ENCODE peak calls at places on chromosomes 4 and X, in six cellular contexts. G is MM.1S, E is HCT116, R is GM23248, X is PC-3, Y is SK-N-SH. J is an unnamed sample.

GRCh38 chrX:50953832-50954231 is 43.3 kb downstream of the BMP15 start:
- DNase-seq in X (no peak), G (no peak), E (no peak), Y (no peak), R (no peak), J (no peak)

GRCh38 chr4:136650541-136651277 is 881.6 kb downstream of the PCDH18 start:
- DNase-seq in G (no peak), R (no peak), Y (no peak), E (peak), X (peak), J (no peak)

GRCh38 chr4:87807402-87807801 is 8.0 kb downstream of the IBSP start:
- DNase-seq in Y (no peak), E (no peak), G (no peak), X (peak), R (peak), J (no peak)

GRCh38 chr4:30718889-30719252 is 1.3 kb upstream of the PCDH7 start:
- DNase-seq in G (no peak), Y (peak), E (no peak), R (peak), X (peak), J (peak)

GRCh38 chr4:139555705-139556070 is 331 bp downstream of the SETD7 start:
- DNase-seq in X (no peak), Y (peak), G (no peak), R (peak), E (no peak), J (no peak)

GRCh38 chr4:71300964-71301363 is 37.9 kb upstream of the SLC4A4 start:
- DNase-seq in X (no peak), G (no peak), E (no peak), R (no peak), Y (no peak), J (no peak)

GRCh38 chr4:20895208-20895607 is 194.9 kb downstream of the PACRGL start:
- DNase-seq in R (no peak), G (no peak), Y (no peak), E (no peak), X (no peak), J (no peak)

GRCh38 chr4:147780137-147780777 is 48.4 kb downstream of the ARHGAP10 start:
- DNase-seq in E (no peak), X (no peak), Y (no peak), R (no peak), G (peak), J (no peak)

GRCh38 chr4:143486314-143486713 is 27.2 kb upstream of the SMARCA5 start:
- DNase-seq in R (no peak), X (peak), Y (no peak), G (no peak), E (no peak), J (no peak)

GRCh38 chrX:150268839-150269238 is 94.3 kb upstream of the MAMLD1 start:
- DNase-seq in X (no peak), R (no peak), G (no peak), Y (no peak), E (no peak), J (no peak)

GRCh38 chr4:183636923-183637322 is 22.1 kb downstream of the RWDD4 start:
- DNase-seq in R (peak), Y (no peak), G (no peak), X (peak), E (no peak), J (no peak)

GRCh38 chrX:119605398-119605738 is 856 bp downstream of the NKRF start:
- DNase-seq in R (peak), Y (peak), G (no peak), X (no peak), E (no peak), J (no peak)

GRCh38 chr4:185265942-185266341 is 56.5 kb downstream of the SNX25 start:
- DNase-seq in G (peak), X (peak), E (no peak), Y (no peak), R (peak), J (no peak)

GRCh38 chrX:34521563-34521962 is 135.5 kb downstream of the TMEM47 start:
- DNase-seq in X (peak), R (peak), E (no peak), Y (no peak), G (no peak), J (peak)

GRCh38 chrX:103063191-103063845 is 653 bp downstream of the BEX1 start:
- DNase-seq in X (peak), E (no peak), G (peak), Y (peak), R (peak), J (peak)

GRCh38 chr4:17895481-17895880 is 84.7 kb downstream of the NCAPG start:
- DNase-seq in R (no peak), Y (no peak), G (no peak), E (no peak), X (no peak), J (no peak)

GRCh38 chr4:73335717-73336116 is 68.4 kb upstream of the ALB start:
- DNase-seq in X (no peak), E (no peak), G (no peak), Y (no peak), R (no peak), J (no peak)

GRCh38 chr4:140135529-140136021 is 18.4 kb downstream of the MAML3 start:
- DNase-seq in Y (peak), R (peak), E (no peak), X (peak), G (no peak), J (no peak)

GRCh38 chr4:78622253-78622979 is 70.8 kb downstream of the ANXA3 start:
- DNase-seq in R (peak), Y (no peak), G (no peak), E (no peak), X (peak), J (no peak)

GRCh38 chr4:109631709-109632108 is 71.5 kb downstream of the CASP6 start:
- DNase-seq in G (no peak), E (no peak), Y (no peak), X (peak), R (peak), J (peak)

GRCh38 chrX:111102636-111103035 is 6.6 kb downstream of the PAK3 start:
- DNase-seq in Y (no peak), R (no peak), E (no peak), X (no peak), G (no peak), J (no peak)

GRCh38 chr4:39686997-39687396 is 10.9 kb upstream of the UBE2K start:
- DNase-seq in Y (no peak), X (no peak), R (no peak), E (no peak), G (peak), J (no peak)

GRCh38 chr4:108794136-108794535 is 31.3 kb upstream of the ETNPPL start:
- DNase-seq in E (no peak), Y (no peak), X (no peak), R (peak), G (no peak), J (no peak)

GRCh38 chr4:163161536-163162205 is 5.0 kb downstream of the NAF1 start:
- DNase-seq in X (peak), R (peak), Y (no peak), E (no peak), G (no peak), J (no peak)

GRCh38 chr4:169707958-169708643 is 49.6 kb downstream of the HPF1 start:
- DNase-seq in Y (no peak), G (no peak), E (no peak), X (no peak), R (peak), J (no peak)

GRCh38 chrX:50618788-50619558 is 148.3 kb upstream of the DGKK start:
- DNase-seq in G (no peak), E (no peak), X (no peak), R (peak), Y (no peak), J (peak)

GRCh38 chr4:123397276-123398150 is 918 bp downstream of the SPRY1 start:
- DNase-seq in R (peak), G (peak), E (peak), X (peak), Y (peak), J (peak)

GRCh38 chr4:31538877-31539276 is 818.7 kb downstream of the PCDH7 start:
- DNase-seq in R (no peak), G (no peak), X (no peak), E (no peak), Y (no peak), J (no peak)

GRCh38 chr4:36432556-36432955 is 151.1 kb downstream of the DTHD1 start:
- DNase-seq in X (no peak), E (no peak), R (no peak), G (no peak), Y (no peak), J (no peak)

GRCh38 chr4:2300431-2300861 is 38.5 kb upstream of the MXD4 start:
- DNase-seq in R (no peak), E (no peak), G (no peak), X (no peak), Y (no peak), J (no peak)

GRCh38 chr4:176137626-176138025 is 57.8 kb downstream of the SPATA4 start:
- DNase-seq in R (peak), G (no peak), E (no peak), X (peak), Y (no peak), J (no peak)

GRCh38 chr4:110514889-110515479 is 39.0 kb downstream of the ENPEP start:
- DNase-seq in X (peak), E (peak), R (peak), Y (peak), G (peak), J (peak)

GRCh38 chr4:148163011-148163410 is 279.2 kb downstream of the NR3C2 start:
- DNase-seq in Y (no peak), E (no peak), X (no peak), G (no peak), R (no peak), J (no peak)

GRCh38 chr4:86156526-86156925 is 203.3 kb downstream of the MAPK10 start:
- DNase-seq in G (no peak), E (no peak), Y (no peak), R (no peak), X (no peak), J (no peak)

GRCh38 chr4:8835521-8836365 is 35.9 kb downstream of the HMX1 start:
- DNase-seq in Y (peak), R (no peak), E (no peak), X (no peak), G (no peak), J (no peak)

GRCh38 chr4:628346-628745 is 3.0 kb downstream of the PDE6B start:
- DNase-seq in Y (no peak), G (no peak), E (no peak), R (no peak), X (no peak), J (no peak)

GRCh38 chrX:118523920-118524319 is 28.3 kb downstream of the DOCK11 start:
- DNase-seq in Y (no peak), E (no peak), G (no peak), X (no peak), R (peak), J (no peak)

GRCh38 chrX:19760345-19760744 is 127.1 kb downstream of the SH3KBP1 start:
- DNase-seq in E (no peak), R (peak), X (no peak), G (no peak), Y (peak), J (no peak)

GRCh38 chrX:19760841-19761512 is 126.4 kb downstream of the SH3KBP1 start:
- DNase-seq in X (no peak), G (no peak), Y (no peak), E (no peak), R (no peak), J (no peak)

GRCh38 chrX:19756577-19757131 is 130.7 kb downstream of the SH3KBP1 start:
- DNase-seq in Y (no peak), X (no peak), E (no peak), G (no peak), R (no peak), J (no peak)

GRCh38 chrX:19761554-19762295 is 125.7 kb downstream of the SH3KBP1 start:
- DNase-seq in Y (no peak), E (no peak), X (no peak), R (no peak), G (no peak), J (no peak)

GRCh38 chrX:19758536-19758935 is 128.9 kb downstream of the SH3KBP1 start:
- DNase-seq in E (no peak), G (no peak), X (peak), Y (no peak), R (peak), J (no peak)
- TF ChIP-seq EZH2phosphoT487 in E (no peak), G (no peak), X (no peak), Y (no peak), R (no peak), J (no peak)

GRCh38 chr4:128521634-128522253 is 234.1 kb upstream of the PGRMC2 start:
- DNase-seq in X (peak), R (peak), G (no peak), Y (no peak), E (no peak), J (no peak)
- H3K9ac ChIP-seq in X (no peak), R (no peak), G (no peak), Y (no peak), E (no peak), J (no peak)

DNA sequence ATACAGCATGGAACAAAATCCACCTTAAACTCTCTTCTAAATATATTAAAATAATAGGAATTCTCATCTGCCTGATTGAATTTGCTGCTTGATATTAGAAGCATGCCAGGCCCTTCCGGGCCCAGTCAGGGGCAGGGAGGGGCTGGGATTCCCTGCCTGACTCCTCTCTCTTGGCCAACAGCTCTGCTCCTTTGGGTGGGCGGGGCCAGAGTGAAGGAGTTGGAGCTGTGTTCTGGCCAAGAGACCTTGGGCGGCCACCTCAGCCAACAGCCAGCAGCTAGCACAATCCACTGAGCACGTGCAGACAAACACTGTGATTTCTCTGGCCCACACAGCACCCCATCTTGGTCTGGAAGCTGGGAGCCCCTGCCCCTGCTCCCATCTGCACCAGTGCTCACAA is 140.3 kb downstream of the PJA1 start:
- DNase-seq in R (peak), X (peak), G (no peak), E (no peak), Y (peak), J (peak)
- TF ChIP-seq EZH2phosphoT487 in R (no peak), X (no peak), G (no peak), E (no peak), Y (no peak), J (no peak)

GRCh38 chr4:188399834-188400233 is 260.6 kb downstream of the TRIML1 start:
- DNase-seq in Y (no peak), G (no peak), X (no peak), R (no peak), E (no peak), J (no peak)
- H3K9ac ChIP-seq in Y (no peak), G (no peak), X (no peak), R (no peak), E (no peak), J (no peak)

GRCh38 chrX:16484338-16484737 is 165.6 kb upstream of the S100G start:
- DNase-seq in X (peak), E (peak), G (no peak), Y (no peak), R (peak), J (no peak)
- TF ChIP-seq EZH2phosphoT487 in X (no peak), E (no peak), G (no peak), Y (no peak), R (no peak), J (no peak)

J was measured in neural progenitor cell.